ENCODE peak calls at places on chromosomes 6 and 20, in nine cellular contexts. Z is lower leg skin, R is heart left ventricle, S is neural crest cell, I is HFF-Myc, Y is OCI-LY7, X is cardiac fibroblast, F is fibroblast of lung, Q is GM12865. J is an unnamed sample.
A peak's percentile ranks its signal among the peaks of the same experiment; 100 is the strongest.

GRCh38 chr6:150236544-150236943 is 93.7 kb downstream of the PPP1R14C start:
- DNase-seq in Y (no peak), I (no peak), S (no peak), F (no peak), Z (no peak), X (no peak), R (no peak), Q (no peak), J (peak; percentile 39)

GRCh38 chr20:10219452-10219791 is 792 bp downstream of the SNAP25 start:
- DNase-seq in X (peak; percentile 77), Y (peak; percentile 35), Q (peak; percentile 61), S (peak; percentile 91), R (peak; percentile 84), F (peak; percentile 86), I (no peak), Z (peak; percentile 35), J (peak; percentile 61)

GRCh38 chr6:4640139-4640538 is 136.1 kb upstream of the CDYL start:
- DNase-seq in R (no peak), S (no peak), F (peak; percentile 45), Q (no peak), Y (no peak), I (no peak), Z (no peak), X (peak; percentile 8), J (peak; percentile 95)

GRCh38 chr6:161922631-161923119 is 648.8 kb upstream of the AGPAT4 start:
- DNase-seq in Y (peak; percentile 26), S (peak; percentile 9), Q (peak; percentile 40), X (peak; percentile 42), Z (peak; percentile 30), F (peak; percentile 87), I (peak; percentile 24), R (no peak), J (peak; percentile 67)

GRCh38 chr6:129543981-129544380 is 166.0 kb downstream of the ARHGAP18 start:
- DNase-seq in F (peak; percentile 30), Q (no peak), R (no peak), S (no peak), Z (no peak), I (no peak), X (peak; percentile 18), Y (no peak), J (no peak)

GRCh38 chr6:132734694-132735236 is 20.9 kb upstream of the VNN1 start:
- DNase-seq in F (peak; percentile 98), Y (no peak), S (no peak), Z (no peak), I (no peak), R (no peak), X (peak; percentile 67), Q (no peak), J (peak; percentile 96)

GRCh38 chr6:14452567-14453527 is 335.3 kb downstream of the CD83 start:
- DNase-seq in Z (no peak), S (no peak), Q (no peak), R (no peak), X (no peak), I (no peak), Y (no peak), F (no peak), J (no peak)

GRCh38 chr20:49457444-49457843 is 25.0 kb downstream of the KCNB1 start:
- DNase-seq in R (no peak), I (no peak), F (no peak), Q (no peak), Z (no peak), S (no peak), Y (no peak), X (no peak), J (no peak)

GRCh38 chr20:47970282-47970903 is 185.1 kb upstream of the SULF2 start:
- DNase-seq in R (no peak), Q (peak; percentile 10), Z (no peak), Y (peak; percentile 20), X (no peak), I (no peak), F (no peak), S (no peak), J (no peak)

GRCh38 chr6:115712562-115712961 is 348.1 kb downstream of the FRK start:
- DNase-seq in S (no peak), I (no peak), Z (no peak), R (no peak), F (no peak), Q (no peak), X (no peak), Y (no peak), J (no peak)

GRCh38 chr20:33675127-33675954 is 1.1 kb upstream of the NECAB3 start:
- DNase-seq in X (peak; percentile 62), Z (peak; percentile 65), R (no peak), Y (no peak), Q (no peak), F (peak; percentile 58), I (no peak), S (no peak), J (no peak)

GRCh38 chr6:46011241-46012085 is 4.2 kb downstream of the CLIC5 start:
- DNase-seq in S (no peak), R (no peak), Q (peak; percentile 93), Z (no peak), F (no peak), X (no peak), I (no peak), Y (no peak), J (no peak)

GRCh38 chr6:106752641-106753040 is 123.3 kb downstream of the QRSL1 start:
- DNase-seq in Y (no peak), F (no peak), X (no peak), Z (no peak), I (no peak), Q (no peak), S (no peak), R (no peak), J (no peak)

GRCh38 chr6:25311251-25311910 is 32.2 kb downstream of the CARMIL1 start:
- DNase-seq in Z (no peak), F (peak; percentile 54), Q (no peak), Y (no peak), S (no peak), I (no peak), R (no peak), X (peak; percentile 58), J (peak; percentile 75)

GRCh38 chr6:79671605-79672266 is 40.6 kb downstream of the SH3BGRL2 start:
- DNase-seq in Q (peak; percentile 40), Z (no peak), S (no peak), I (no peak), R (no peak), Y (peak; percentile 4), X (peak; percentile 15), F (peak; percentile 23), J (peak; percentile 87)

GRCh38 chr6:33172307-33173227 is 19.7 kb downstream of the COL11A2 start:
- DNase-seq in Y (peak; percentile 35), S (no peak), R (no peak), Q (peak; percentile 36), I (no peak), X (peak; percentile 43), F (peak; percentile 33), Z (no peak), J (peak; percentile 56)

GRCh38 chr6:135936606-135937005 is 85.1 kb downstream of the PDE7B start:
- DNase-seq in Q (no peak), X (peak; percentile 89), Y (no peak), Z (no peak), R (no peak), I (peak; percentile 89), F (peak; percentile 97), S (no peak), J (peak; percentile 92)

GRCh38 chr20:41694796-41695195 is 76.6 kb upstream of the CHD6 start:
- DNase-seq in Q (no peak), Z (no peak), F (no peak), I (no peak), X (no peak), Y (no peak), S (no peak), R (no peak), J (no peak)
- TF ChIP-seq CTCF in Q (no peak), Z (no peak), F (no peak), I (no peak), X (no peak), Y (no peak), S (no peak), R (no peak), J (no peak)

DNA sequence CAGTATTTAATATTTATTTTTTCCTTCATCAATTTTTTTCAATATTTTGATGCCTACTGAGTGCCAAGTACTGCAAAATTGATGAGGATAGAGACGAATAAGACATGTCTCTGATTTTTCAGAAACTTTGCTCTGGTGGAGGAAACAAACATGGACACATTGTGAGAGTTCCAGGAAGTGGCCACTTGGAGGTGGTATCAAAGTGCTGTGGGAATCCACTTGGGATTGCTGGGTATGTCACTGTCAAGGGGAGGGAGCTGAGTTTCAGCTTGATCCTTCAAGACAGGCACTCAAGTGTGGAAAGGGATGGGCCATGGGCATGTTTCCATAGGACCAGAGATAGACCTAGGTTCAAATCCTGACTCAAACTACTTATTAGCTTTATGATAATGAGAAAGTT is 24.5 kb upstream of the ABCC10 start:
- DNase-seq in I (no peak), Y (no peak), R (no peak), X (no peak), Q (no peak), S (no peak), F (no peak), Z (no peak), J (no peak)
- TF ChIP-seq CTCF in I (no peak), Y (no peak), R (no peak), X (no peak), Q (no peak), S (no peak), F (peak; percentile 16), Z (no peak), J (peak; percentile 24)

DNA sequence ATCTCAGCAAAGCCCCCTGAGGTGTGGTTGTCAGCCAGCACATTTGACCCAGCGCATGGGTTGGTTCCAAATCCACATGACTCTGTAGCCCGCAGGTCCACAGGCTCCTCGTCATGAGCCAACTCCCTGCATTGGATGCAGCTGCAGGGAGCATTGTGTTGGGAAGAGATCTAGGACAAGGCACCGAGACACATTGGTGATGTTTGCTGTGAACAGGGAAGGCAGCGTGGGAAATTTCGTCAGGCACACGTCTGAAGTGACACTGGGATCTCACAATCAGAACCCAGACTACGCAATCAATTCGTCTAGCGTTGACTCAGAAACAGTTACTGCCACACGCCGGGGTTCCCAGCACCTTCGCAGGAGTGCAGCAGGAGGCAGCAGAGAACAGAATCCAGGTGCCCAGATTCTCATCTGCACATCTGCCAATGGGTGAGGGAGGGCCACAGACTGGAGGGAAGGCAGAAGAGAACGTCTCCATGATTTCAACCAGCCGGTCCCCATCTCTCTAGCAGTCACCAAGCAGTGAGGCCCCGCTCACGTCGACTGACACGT is 177.0 kb downstream of the TTLL2 start:
- DNase-seq in S (no peak), Q (no peak), Z (no peak), X (peak; percentile 25), Y (no peak), F (no peak), R (peak; percentile 16), I (no peak), J (no peak)
- TF ChIP-seq CTCF in S (peak; percentile 42), Q (no peak), Z (no peak), X (no peak), Y (no peak), F (no peak), R (no peak), I (no peak), J (no peak)

DNA sequence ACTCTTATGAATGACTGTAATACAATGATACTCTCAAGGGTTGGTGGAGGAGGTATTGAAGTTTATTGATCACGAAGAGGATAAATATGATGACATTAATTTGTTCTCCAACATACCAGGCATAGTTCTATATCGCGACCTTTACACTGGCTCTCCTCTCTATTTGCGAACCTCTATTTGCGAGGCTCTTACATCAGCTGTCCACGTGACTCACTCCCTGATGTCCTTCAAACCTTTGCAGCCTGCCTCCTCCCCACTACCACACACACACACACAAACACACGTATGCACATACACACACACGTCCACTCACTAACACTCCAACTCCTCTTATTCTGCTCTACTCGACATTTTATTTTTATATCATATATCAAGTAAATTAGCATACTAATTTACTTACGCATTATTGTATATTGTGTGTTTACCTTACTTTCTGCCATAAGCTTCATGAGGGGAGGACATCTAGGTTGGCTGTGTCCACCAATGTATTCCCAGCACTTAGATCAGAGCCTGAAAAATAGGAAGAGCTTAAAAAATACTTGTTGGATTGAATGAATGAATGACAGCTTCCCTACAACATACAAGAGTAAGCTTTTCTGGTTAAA is 53.3 kb upstream of the TNFRSF21 start:
- DNase-seq in I (no peak), Z (no peak), Q (no peak), S (no peak), F (peak; percentile 8), R (no peak), X (no peak), Y (no peak), J (no peak)
- TF ChIP-seq CTCF in I (no peak), Z (no peak), Q (no peak), S (no peak), F (no peak), R (no peak), X (no peak), Y (no peak), J (no peak)